ENCODE peak calls at places on chromosomes 13 and 19, in nine cellular contexts. Q is lower lobe of right lung, F is prostate gland, I is Caco-2, H is WERI-Rb-1, T is IMR-90, D is cardiac muscle cell, J is thoracic aorta, W is left ventricle myocardium inferior. A is an unnamed sample.
A peak's percentile ranks its signal among the peaks of the same experiment; 100 is the strongest.

GRCh38 chr19:5562280-5562679 is 5.5 kb downstream of the TINCR start:
- DNase-seq in I (no peak), T (no peak), F (no peak), Q (no peak), D (no peak), W (no peak), J (no peak), H (no peak), A (no peak)

GRCh38 chr19:5358173-5358800 is 17.7 kb upstream of the PTPRS start:
- DNase-seq in F (no peak), Q (no peak), D (peak; percentile 22), W (no peak), H (peak; percentile 32), I (peak; percentile 38), J (no peak), T (peak; percentile 17), A (no peak)

GRCh38 chr13:43159007-43159406 is 135.6 kb downstream of the DNAJC15 start:
- DNase-seq in W (no peak), H (no peak), D (no peak), T (peak; percentile 71), F (no peak), I (peak; percentile 46), J (no peak), Q (no peak), A (no peak)

GRCh38 chr19:16025108-16026101 is 50.9 kb upstream of the TPM4 start:
- DNase-seq in H (peak; percentile 44), D (no peak), F (no peak), Q (no peak), J (no peak), W (no peak), T (peak; percentile 70), I (peak; percentile 68), A (peak; percentile 16)

GRCh38 chr13:51585234-51585672 is 991 bp downstream of the WDFY2 start:
- DNase-seq in I (no peak), F (no peak), H (no peak), D (peak; percentile 29), Q (no peak), W (no peak), J (no peak), T (peak; percentile 24), A (no peak)

GRCh38 chr19:45507864-45508680 is 793 bp downstream of the VASP start:
- DNase-seq in H (peak; percentile 89), D (no peak), Q (no peak), T (no peak), J (no peak), W (no peak), I (peak; percentile 71), F (peak; percentile 48), A (no peak)

GRCh38 chr13:92896842-92897241 is 329.8 kb upstream of the GPC6 start:
- DNase-seq in I (peak; percentile 22), Q (no peak), J (no peak), F (no peak), H (peak; percentile 37), W (no peak), D (peak; percentile 49), T (peak; percentile 21), A (no peak)

GRCh38 chr13:24233351-24233901 is 72.9 kb downstream of the SPATA13 start:
- DNase-seq in D (peak; percentile 59), T (peak; percentile 64), H (no peak), J (no peak), F (no peak), I (no peak), Q (no peak), W (no peak), A (no peak)

GRCh38 chr13:29369060-29369743 is 226.3 kb downstream of the SLC7A1 start:
- DNase-seq in D (peak; percentile 73), H (no peak), I (peak; percentile 30), J (no peak), Q (no peak), T (peak; percentile 34), F (peak; percentile 9), W (no peak), A (peak; percentile 20)

GRCh38 chr13:109383683-109384082 is 402.7 kb downstream of the IRS2 start:
- DNase-seq in Q (no peak), J (no peak), F (no peak), H (no peak), I (no peak), T (peak; percentile 79), W (no peak), D (no peak), A (no peak)

GRCh38 chr19:43560687-43561086 is 14.6 kb downstream of the XRCC1 start:
- DNase-seq in H (no peak), D (no peak), F (no peak), Q (no peak), I (peak; percentile 55), J (no peak), T (peak; percentile 52), W (no peak), A (no peak)

GRCh38 chr19:34838248-34838647 is 65.2 kb upstream of the ZNF599 start:
- DNase-seq in T (no peak), W (no peak), J (no peak), I (peak; percentile 41), H (peak; percentile 41), F (no peak), D (peak; percentile 25), Q (no peak), A (no peak)

GRCh38 chr13:43528992-43529391 is 257.8 kb downstream of the ENOX1 start:
- DNase-seq in W (no peak), I (no peak), D (no peak), T (no peak), F (no peak), H (no peak), Q (no peak), J (no peak), A (no peak)

DNA sequence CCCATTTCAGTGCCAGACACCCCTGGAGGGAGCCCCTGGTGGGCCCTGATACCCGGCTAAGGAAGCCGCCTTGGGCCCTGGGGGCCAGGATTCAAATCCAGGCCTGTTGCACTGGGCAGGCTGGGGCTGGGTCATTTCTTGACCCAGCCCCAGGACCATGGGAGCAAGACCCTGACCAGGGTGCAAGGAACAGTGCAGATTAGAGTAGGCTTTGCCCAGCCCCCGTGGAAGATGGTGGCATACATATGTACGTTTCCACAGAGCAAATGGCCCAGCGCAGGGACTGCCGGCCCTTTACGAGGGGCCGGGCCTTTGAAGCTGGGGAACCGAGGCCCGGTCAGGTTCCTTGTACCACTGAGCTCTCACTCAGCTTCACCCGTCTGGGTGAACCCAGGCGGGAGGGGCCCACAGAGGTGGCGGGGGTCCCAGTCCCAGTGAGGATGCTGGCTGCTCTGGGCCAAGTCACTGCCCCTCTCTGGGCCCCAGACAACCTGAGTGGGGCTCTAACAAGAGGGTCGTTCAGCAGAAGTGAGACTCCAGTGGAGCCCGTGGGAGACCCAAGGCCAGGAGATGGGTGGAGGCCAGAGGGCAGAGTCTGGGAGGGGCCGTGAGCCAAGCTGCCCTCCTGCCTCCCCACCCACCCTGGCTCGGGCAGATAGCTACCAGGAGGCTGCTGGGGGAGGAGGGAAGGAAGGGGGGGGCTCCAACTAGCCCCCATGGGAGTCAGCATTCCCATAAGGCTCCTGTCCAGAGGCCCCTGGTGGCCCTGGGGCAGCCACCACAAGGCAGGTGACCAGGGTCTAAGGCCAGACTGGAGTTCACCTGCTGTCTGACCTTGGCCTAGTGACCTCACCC is 2.7 kb downstream of the MKNK2 start:
- DNase-seq in D (no peak), J (no peak), Q (no peak), I (no peak), T (no peak), H (no peak), W (no peak), F (no peak), A (no peak)
- H3K4me3 ChIP-seq in D (no peak overlapping the region), J (peak overlapping the region; percentile 96), Q (peak overlapping the region; percentile 94), I (no peak overlapping the region), T (no peak overlapping the region), H (no peak overlapping the region), W (peak overlapping the region; percentile 96), F (peak overlapping the region; percentile 98), A (no peak overlapping the region)

DNA sequence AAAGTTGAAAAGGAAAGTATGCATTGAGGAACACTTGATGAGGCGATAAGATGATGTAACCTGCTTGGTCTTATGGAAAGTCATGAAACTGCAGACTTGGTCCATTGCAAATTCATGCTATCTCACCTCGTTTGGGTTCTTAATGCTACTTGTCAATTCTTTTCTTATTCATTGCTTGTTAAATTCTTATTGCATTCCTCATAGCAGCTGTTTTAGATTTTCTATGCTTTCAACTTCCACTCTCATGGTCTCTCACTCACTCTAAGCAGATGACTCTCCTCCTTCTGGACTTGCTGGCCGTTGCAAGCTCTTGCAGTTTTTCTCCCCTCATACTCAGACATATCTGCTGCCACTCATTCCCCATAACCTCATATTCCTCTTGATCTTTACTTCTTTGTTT is 67.8 kb upstream of the CSNK1A1L start:
- DNase-seq in H (no peak), T (peak; percentile 89), F (no peak), Q (no peak), J (no peak), D (no peak), I (no peak), W (no peak), A (no peak)
- H3K4me3 ChIP-seq in H (no peak overlapping the region), T (no peak overlapping the region), F (no peak overlapping the region), Q (no peak overlapping the region), J (no peak overlapping the region), D (no peak overlapping the region), I (no peak overlapping the region), W (no peak overlapping the region), A (no peak overlapping the region)

GRCh38 chr19:42524250-42524649 is 4.0 kb downstream of the CEACAM1 start:
- DNase-seq in T (no peak), Q (no peak), D (no peak), W (no peak), H (no peak), F (no peak), I (no peak), J (no peak), A (no peak)
- H3K4me3 ChIP-seq in T (no peak overlapping the region), Q (no peak overlapping the region), D (no peak overlapping the region), W (no peak overlapping the region), H (no peak overlapping the region), F (no peak overlapping the region), I (no peak overlapping the region), J (no peak overlapping the region), A (no peak overlapping the region)

GRCh38 chr19:31170046-31170445 is 179.2 kb downstream of the TSHZ3 start:
- DNase-seq in H (no peak), D (no peak), W (no peak), F (no peak), Q (no peak), J (no peak), I (no peak), T (no peak), A (no peak)

GRCh38 chr19:31164666-31165265 is 184.5 kb downstream of the TSHZ3 start:
- DNase-seq in J (no peak), T (no peak), F (no peak), H (no peak), D (peak; percentile 54), W (no peak), Q (no peak), I (no peak), A (no peak)

GRCh38 chr19:31166206-31166605 is 183.0 kb downstream of the TSHZ3 start:
- DNase-seq in Q (no peak), W (no peak), T (no peak), J (no peak), H (no peak), F (no peak), D (no peak), I (no peak), A (no peak)

GRCh38 chr19:31171936-31172335 is 177.3 kb downstream of the TSHZ3 start:
- DNase-seq in W (no peak), J (no peak), T (no peak), Q (no peak), D (no peak), F (no peak), H (no peak), I (no peak), A (no peak)

DNA sequence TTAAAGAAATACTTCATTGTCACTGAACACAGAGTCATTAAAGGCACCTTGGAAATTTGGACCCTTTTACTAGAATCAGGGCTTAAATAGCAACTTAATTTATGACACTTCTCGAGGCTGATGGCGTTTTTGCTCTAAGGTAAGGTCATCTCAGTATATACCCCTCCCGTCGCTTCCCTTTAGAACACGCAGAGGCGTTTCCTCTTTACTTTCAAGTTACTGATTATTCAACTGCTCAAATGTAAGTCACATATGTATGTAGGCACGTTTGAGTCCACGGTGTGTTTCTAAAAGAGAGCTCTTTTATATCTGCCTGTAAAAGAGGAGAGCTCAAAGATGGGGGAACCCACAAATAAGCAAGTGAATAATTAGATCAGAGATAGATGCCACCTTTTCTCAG is 181.5 kb downstream of the TSHZ3 start:
- DNase-seq in F (no peak), I (no peak), H (no peak), J (no peak), W (no peak), Q (no peak), D (no peak), T (no peak), A (no peak)
- H3K4me3 ChIP-seq in F (no peak overlapping the region), I (no peak overlapping the region), H (no peak overlapping the region), J (no peak overlapping the region), W (no peak overlapping the region), Q (no peak overlapping the region), D (no peak overlapping the region), T (no peak overlapping the region), A (no peak overlapping the region)